ENCODE peak calls at places on chromosomes 16 and 17, in seven cellular contexts. H, W, Y, E, F, N and V are unnamed samples.

GRCh38 chr17:62703269-62703775 is 75.9 kb downstream of the MRC2 start:
- DNase-seq in H (no peak), W (peak), Y (peak), E (no peak), F (peak), N (peak), V (no peak)

GRCh38 chr16:720507-720989 is 398 bp upstream of the ANTKMT start:
- DNase-seq in H (no peak), W (no peak), Y (no peak), E (no peak), F (peak), N (peak), V (peak)

GRCh38 chr17:29018788-29019474 is 13.1 kb upstream of the SEZ6 start:
- DNase-seq in H (no peak), W (no peak), Y (no peak), E (no peak), F (no peak), N (no peak), V (no peak)

GRCh38 chr16:23182206-23182674 is 305 bp upstream of the SCNN1G start:
- DNase-seq in H (peak), W (peak), Y (peak), E (peak), F (peak), N (peak), V (peak)

GRCh38 chr17:68020451-68020779 is 15.1 kb upstream of the KPNA2 start:
- DNase-seq in H (no peak), W (no peak), Y (no peak), E (no peak), F (no peak), N (no peak), V (no peak)

GRCh38 chr16:72129976-72130656 is 36.5 kb downstream of the DHX38 start:
- DNase-seq in H (no peak), W (no peak), Y (no peak), E (peak), F (no peak), N (no peak), V (no peak)

GRCh38 chr17:74678541-74678940 is 34.2 kb downstream of the CD300LF start:
- DNase-seq in H (no peak), W (no peak), Y (no peak), E (no peak), F (no peak), N (no peak), V (no peak)

GRCh38 chr16:62041401-62041800 is 5.2 kb upstream of the CDH8 start:
- DNase-seq in H (no peak), W (no peak), Y (no peak), E (no peak), F (peak), N (no peak), V (peak)

GRCh38 chr17:80960797-80961452 is 30.7 kb upstream of the CHMP6 start:
- DNase-seq in H (no peak), W (no peak), Y (no peak), E (no peak), F (no peak), N (no peak), V (no peak)

GRCh38 chr16:1102921-1103648 is 7.0 kb upstream of the C1QTNF8 start:
- DNase-seq in H (peak), W (no peak), Y (no peak), E (peak), F (peak), N (peak), V (peak)

GRCh38 chr16:47388705-47389104 is 72.2 kb downstream of the ITFG1 start:
- DNase-seq in H (no peak), W (no peak), Y (no peak), E (no peak), F (no peak), N (no peak), V (peak)

GRCh38 chr17:76264425-76264754 is 758 bp upstream of the UBALD2 start:
- DNase-seq in H (no peak), W (no peak), Y (no peak), E (no peak), F (no peak), N (no peak), V (no peak)

GRCh38 chr17:82687375-82687861 is 11.1 kb downstream of the RAB40B start:
- DNase-seq in H (no peak), W (no peak), Y (peak), E (no peak), F (peak), N (no peak), V (peak)

GRCh38 chr17:63309021-63309420 is 137.1 kb downstream of the CYB561 start:
- DNase-seq in H (no peak), W (no peak), Y (no peak), E (no peak), F (no peak), N (no peak), V (no peak)

GRCh38 chr17:50768348-50768761 is 1.0 kb upstream of the ANKRD40CL start:
- DNase-seq in H (no peak), W (no peak), Y (no peak), E (peak), F (no peak), N (peak), V (no peak)

GRCh38 chr16:52346709-52347108 is 200.2 kb downstream of the TOX3 start:
- DNase-seq in H (no peak), W (no peak), Y (no peak), E (no peak), F (no peak), N (no peak), V (no peak)

GRCh38 chr17:41620583-41621434 is 3.6 kb downstream of the KRT17 start:
- DNase-seq in H (no peak), W (no peak), Y (peak), E (peak), F (no peak), N (no peak), V (peak)

GRCh38 chr16:24988593-24989338 is 26.4 kb downstream of the ARHGAP17 start:
- DNase-seq in H (no peak), W (no peak), Y (no peak), E (no peak), F (no peak), N (peak), V (peak)